ENCODE peak calls at places on chromosomes 5 and 9, in ten cellular contexts. V, J, P, G, H, L, N, Q, Z and A are unnamed samples.

GRCh38 chr5:181024245-181025029 is 15.6 kb upstream of the BTNL9 start:
- DNase-seq in Q (no peak), H (no peak), L (no peak), P (no peak), N (no peak), Z (no peak), G (no peak), V (no peak), J (no peak), A (no peak)

GRCh38 chr5:64229163-64229774 is 63.6 kb downstream of the RNF180 start:
- DNase-seq in V (no peak), L (no peak), G (peak; percentile 36), J (no peak), H (peak; percentile 38), P (peak; percentile 3), Q (peak; percentile 12), Z (peak; percentile 51), N (peak; percentile 34), A (peak; percentile 17)

GRCh38 chr5:132662925-132663770 is 5.2 kb downstream of the IL13 start:
- DNase-seq in L (no peak), V (no peak), Q (no peak), P (no peak), G (no peak), H (no peak), N (no peak), Z (peak; percentile 43), J (peak; percentile 53), A (no peak)

GRCh38 chr5:167180899-167181298 is 1110.5 kb upstream of the WWC1 start:
- DNase-seq in H (no peak), Z (no peak), N (no peak), V (no peak), J (no peak), L (no peak), Q (no peak), P (no peak), G (no peak), A (no peak)

GRCh38 chr5:149268928-149269557 is 2.6 kb upstream of the AFAP1L1 start:
- DNase-seq in H (peak; percentile 35), N (peak; percentile 68), Q (peak; percentile 59), V (no peak), Z (peak; percentile 62), J (no peak), G (peak; percentile 55), P (no peak), L (no peak), A (peak; percentile 67)

GRCh38 chr9:136587145-136587943 is 41.5 kb upstream of the NOTCH1 start:
- DNase-seq in V (no peak), H (no peak), J (no peak), Z (no peak), P (no peak), G (no peak), N (peak; percentile 48), Q (no peak), L (no peak), A (no peak)

GRCh38 chr5:67495072-67495471 is 298.5 kb upstream of the CD180 start:
- DNase-seq in J (no peak), G (no peak), P (no peak), L (no peak), V (no peak), N (no peak), H (no peak), Z (no peak), Q (no peak), A (no peak)

GRCh38 chr5:122896598-122897282 is 51.3 kb downstream of the SNX24 start:
- DNase-seq in Q (no peak), G (peak; percentile 25), H (peak; percentile 12), P (no peak), Z (no peak), V (no peak), N (peak; percentile 20), J (no peak), L (no peak), A (no peak)

GRCh38 chr5:107670028-107670926 is 460 bp downstream of the EFNA5 start:
- DNase-seq in Q (peak; percentile 32), V (no peak), H (peak; percentile 80), L (no peak), G (no peak), N (peak; percentile 43), P (peak; percentile 77), J (no peak), Z (peak; percentile 46), A (peak; percentile 8)

GRCh38 chr5:119706049-119706448 is 76.7 kb downstream of the FAM170A start:
- DNase-seq in G (no peak), P (no peak), Q (no peak), L (no peak), H (no peak), N (no peak), J (no peak), V (no peak), Z (no peak), A (no peak)

GRCh38 chr9:81590688-81591087 is 98.7 kb downstream of the TLE1 start:
- DNase-seq in Q (no peak), H (no peak), V (no peak), Z (no peak), N (no peak), P (no peak), J (no peak), G (no peak), L (no peak), A (no peak)

GRCh38 chr5:1409386-1410110 is 35.7 kb downstream of the SLC6A3 start:
- DNase-seq in G (no peak), N (peak; percentile 12), Q (peak; percentile 47), Z (peak; percentile 81), P (no peak), V (no peak), L (peak; percentile 32), H (no peak), J (no peak), A (peak; percentile 15)

GRCh38 chr5:85604378-85604777 is 1013.4 kb upstream of the COX7C start:
- DNase-seq in V (no peak), L (no peak), H (no peak), N (no peak), Z (no peak), Q (no peak), G (no peak), P (no peak), J (no peak), A (no peak)

GRCh38 chr9:81389569-81389993 is 299.8 kb downstream of the TLE1 start:
- DNase-seq in H (no peak), Q (peak; percentile 73), J (no peak), P (no peak), L (no peak), V (no peak), G (peak; percentile 97), Z (no peak), N (peak; percentile 99), A (peak; percentile 96)

GRCh38 chr5:7705736-7706135 is 145.2 kb downstream of the CFAP90 start:
- DNase-seq in H (no peak), V (no peak), N (no peak), L (no peak), P (no peak), J (no peak), Q (no peak), Z (no peak), G (no peak), A (no peak)

GRCh38 chr5:97062046-97062445 is 80.4 kb downstream of the LIX1 start:
- DNase-seq in L (no peak), V (no peak), Z (no peak), J (no peak), P (peak; percentile 23), G (no peak), Q (no peak), N (no peak), H (no peak), A (no peak)

GRCh38 chr5:124957063-124957462 is 210.6 kb upstream of the ZNF608 start:
- DNase-seq in G (no peak), V (no peak), Z (no peak), Q (no peak), J (no peak), H (no peak), N (no peak), L (no peak), P (no peak), A (no peak)

GRCh38 chr5:72955143-72955767 is 586 bp upstream of the FCHO2 start:
- DNase-seq in J (no peak), Q (peak; percentile 49), H (no peak), N (no peak), P (no peak), V (no peak), L (no peak), Z (no peak), G (no peak), A (no peak)

GRCh38 chr9:18245911-18246310 is 228.0 kb upstream of the ADAMTSL1 start:
- DNase-seq in Q (no peak), H (no peak), L (no peak), P (no peak), V (no peak), Z (peak; percentile 3), G (peak; percentile 43), J (no peak), N (peak; percentile 22), A (peak; percentile 33)

GRCh38 chr5:160486573-160486972 is 64.9 kb downstream of the PTTG1 start:
- DNase-seq in P (no peak), N (no peak), Q (no peak), H (no peak), Z (no peak), J (no peak), V (no peak), L (peak; percentile 34), G (no peak), A (no peak)

GRCh38 chr5:124901081-124901480 is 154.6 kb upstream of the ZNF608 start:
- DNase-seq in G (no peak), H (no peak), Q (no peak), Z (no peak), V (no peak), L (no peak), P (no peak), N (no peak), J (no peak), A (no peak)

GRCh38 chr9:14962193-14962899 is 52.1 kb upstream of the FREM1 start:
- DNase-seq in H (no peak), J (no peak), P (no peak), G (no peak), N (no peak), V (no peak), Q (no peak), Z (peak; percentile 6), L (no peak), A (peak; percentile 26)

GRCh38 chr5:159906463-159906862 is 9.8 kb upstream of the ADRA1B start:
- DNase-seq in L (no peak), Z (no peak), V (no peak), Q (no peak), P (no peak), J (no peak), G (no peak), H (no peak), N (no peak), A (no peak)